ENCODE peak calls at places on chromosomes 7 and 10, in ten cellular contexts. One of them, this sample, is unnamed.

GRCh38 chr7:1779445-1779844 is 109.4 kb downstream of the ELFN1 start:
- DNase-seq in CD8-positive, alpha-beta memory T cell: no peak
- DNase-seq in activated naive CD4-positive, alpha-beta T cell treated with anti-CD3 and anti-CD28 coated beads, Interleukin-2, amount 10 ng/mL, durations not matched to agents 7 days and 5 days: no peak
- DNase-seq in AG09319: no peak
- DNase-seq in A549: no peak
- DNase-seq in amygdala: no peak
- DNase-seq in NAMALWA: no peak
- DNase-seq in naive thymus-derived CD8-positive, alpha-beta T cell: no peak
- DNase-seq in EL: no peak
- DNase-seq in central memory CD8-positive, alpha-beta T cell: no peak
- DNase-seq in this sample: no peak

GRCh38 chr7:157973971-157974677 is 613.5 kb downstream of the PTPRN2 start:
- DNase-seq in CD8-positive, alpha-beta memory T cell: no peak
- DNase-seq in activated naive CD4-positive, alpha-beta T cell treated with anti-CD3 and anti-CD28 coated beads, Interleukin-2, amount 10 ng/mL, durations not matched to agents 7 days and 5 days: no peak
- DNase-seq in AG09319: no peak
- DNase-seq in A549: no peak
- DNase-seq in amygdala: no peak
- DNase-seq in NAMALWA: no peak
- DNase-seq in naive thymus-derived CD8-positive, alpha-beta T cell: no peak
- DNase-seq in EL: no peak
- DNase-seq in central memory CD8-positive, alpha-beta T cell: no peak
- DNase-seq in this sample: no peak

GRCh38 chr10:129778571-129778970 is 185.5 kb downstream of the EBF3 start:
- DNase-seq in CD8-positive, alpha-beta memory T cell: no peak
- DNase-seq in activated naive CD4-positive, alpha-beta T cell treated with anti-CD3 and anti-CD28 coated beads, Interleukin-2, amount 10 ng/mL, durations not matched to agents 7 days and 5 days: peak
- DNase-seq in AG09319: no peak
- DNase-seq in A549: no peak
- DNase-seq in amygdala: no peak
- DNase-seq in NAMALWA: no peak
- DNase-seq in naive thymus-derived CD8-positive, alpha-beta T cell: no peak
- DNase-seq in EL: no peak
- DNase-seq in central memory CD8-positive, alpha-beta T cell: no peak
- DNase-seq in this sample: no peak

GRCh38 chr7:47489624-47490023 is 92.3 kb downstream of the TNS3 start:
- DNase-seq in CD8-positive, alpha-beta memory T cell: no peak
- DNase-seq in activated naive CD4-positive, alpha-beta T cell treated with anti-CD3 and anti-CD28 coated beads, Interleukin-2, amount 10 ng/mL, durations not matched to agents 7 days and 5 days: no peak
- DNase-seq in AG09319: no peak
- DNase-seq in A549: no peak
- DNase-seq in amygdala: no peak
- DNase-seq in NAMALWA: no peak
- DNase-seq in naive thymus-derived CD8-positive, alpha-beta T cell: no peak
- DNase-seq in EL: no peak
- DNase-seq in central memory CD8-positive, alpha-beta T cell: no peak
- DNase-seq in this sample: no peak

GRCh38 chr7:29988391-29989256 is 977 bp downstream of the SCRN1 start:
- DNase-seq in CD8-positive, alpha-beta memory T cell: no peak
- DNase-seq in activated naive CD4-positive, alpha-beta T cell treated with anti-CD3 and anti-CD28 coated beads, Interleukin-2, amount 10 ng/mL, durations not matched to agents 7 days and 5 days: peak
- DNase-seq in AG09319: peak
- DNase-seq in A549: peak
- DNase-seq in amygdala: peak
- DNase-seq in NAMALWA: peak
- DNase-seq in naive thymus-derived CD8-positive, alpha-beta T cell: peak
- DNase-seq in EL: peak
- DNase-seq in central memory CD8-positive, alpha-beta T cell: no peak
- DNase-seq in this sample: no peak

GRCh38 chr10:112643600-112643999 is 196.6 kb downstream of the VTI1A start:
- DNase-seq in CD8-positive, alpha-beta memory T cell: no peak
- DNase-seq in activated naive CD4-positive, alpha-beta T cell treated with anti-CD3 and anti-CD28 coated beads, Interleukin-2, amount 10 ng/mL, durations not matched to agents 7 days and 5 days: no peak
- DNase-seq in AG09319: no peak
- DNase-seq in A549: no peak
- DNase-seq in amygdala: no peak
- DNase-seq in NAMALWA: no peak
- DNase-seq in naive thymus-derived CD8-positive, alpha-beta T cell: no peak
- DNase-seq in EL: no peak
- DNase-seq in central memory CD8-positive, alpha-beta T cell: no peak
- DNase-seq in this sample: no peak

GRCh38 chr7:91347288-91347687 is 83.1 kb downstream of the FZD1 start:
- DNase-seq in CD8-positive, alpha-beta memory T cell: no peak
- DNase-seq in activated naive CD4-positive, alpha-beta T cell treated with anti-CD3 and anti-CD28 coated beads, Interleukin-2, amount 10 ng/mL, durations not matched to agents 7 days and 5 days: no peak
- DNase-seq in AG09319: no peak
- DNase-seq in A549: no peak
- DNase-seq in amygdala: no peak
- DNase-seq in NAMALWA: no peak
- DNase-seq in naive thymus-derived CD8-positive, alpha-beta T cell: no peak
- DNase-seq in EL: no peak
- DNase-seq in central memory CD8-positive, alpha-beta T cell: no peak
- DNase-seq in this sample: no peak

GRCh38 chr10:121436630-121437311 is 161.5 kb downstream of the FGFR2 start:
- DNase-seq in CD8-positive, alpha-beta memory T cell: no peak
- DNase-seq in activated naive CD4-positive, alpha-beta T cell treated with anti-CD3 and anti-CD28 coated beads, Interleukin-2, amount 10 ng/mL, durations not matched to agents 7 days and 5 days: no peak
- DNase-seq in AG09319: no peak
- DNase-seq in A549: no peak
- DNase-seq in amygdala: no peak
- DNase-seq in NAMALWA: no peak
- DNase-seq in naive thymus-derived CD8-positive, alpha-beta T cell: no peak
- DNase-seq in EL: no peak
- DNase-seq in central memory CD8-positive, alpha-beta T cell: no peak
- DNase-seq in this sample: no peak

GRCh38 chr10:131818510-131819234 is 82.1 kb upstream of the PPP2R2D start:
- DNase-seq in CD8-positive, alpha-beta memory T cell: no peak
- DNase-seq in activated naive CD4-positive, alpha-beta T cell treated with anti-CD3 and anti-CD28 coated beads, Interleukin-2, amount 10 ng/mL, durations not matched to agents 7 days and 5 days: no peak
- DNase-seq in AG09319: no peak
- DNase-seq in A549: no peak
- DNase-seq in amygdala: no peak
- DNase-seq in NAMALWA: no peak
- DNase-seq in naive thymus-derived CD8-positive, alpha-beta T cell: no peak
- DNase-seq in EL: no peak
- DNase-seq in central memory CD8-positive, alpha-beta T cell: no peak
- DNase-seq in this sample: no peak

This sample was measured in NB4.